ENCODE peak calls at places on chromosomes 12 and 14, in seven cellular contexts. One of them, this sample, is unnamed.

GRCh38 chr12:95548056-95548538 is 3.2 kb downstream of the USP44 start:
- DNase-seq in pancreas: peak
- DNase-seq in stimulated activated CD4-positive, alpha-beta T cell treated with anti-CD3 and anti-CD28 coated beads, Interleukin-1b, Interleukin-23, amount 100 ng/mL, for 24 hours: no peak
- DNase-seq in nucleus accumbens: no peak
- DNase-seq in NCI-H460: no peak
- DNase-seq in neural crest cell: peak
- DNase-seq in NCI-H446 treated with DMSO at 0.1 percent for 48 hours: no peak
- DNase-seq in this sample: no peak

GRCh38 chr14:78904094-78904493 is 733.9 kb downstream of the NRXN3 start:
- DNase-seq in pancreas: no peak
- DNase-seq in NCI-H446 treated with DMSO at 0.1 percent for 48 hours: no peak
- DNase-seq in NCI-H460: no peak
- DNase-seq in stimulated activated CD4-positive, alpha-beta T cell treated with anti-CD3 and anti-CD28 coated beads, Interleukin-1b, Interleukin-23, amount 100 ng/mL, for 24 hours: no peak
- DNase-seq in nucleus accumbens: no peak
- DNase-seq in neural crest cell: no peak
- DNase-seq in this sample: peak

GRCh38 chr14:61179776-61180398 is 101.3 kb downstream of the TMEM30B start:
- DNase-seq in NCI-H446 treated with DMSO at 0.1 percent for 48 hours: no peak
- DNase-seq in stimulated activated CD4-positive, alpha-beta T cell treated with anti-CD3 and anti-CD28 coated beads, Interleukin-1b, Interleukin-23, amount 100 ng/mL, for 24 hours: no peak
- DNase-seq in nucleus accumbens: no peak
- DNase-seq in NCI-H460: no peak
- DNase-seq in neural crest cell: no peak
- DNase-seq in pancreas: no peak
- DNase-seq in this sample: no peak

GRCh38 chr14:72863216-72864006 is 30.5 kb downstream of the DPF3 start:
- DNase-seq in pancreas: no peak
- DNase-seq in NCI-H446 treated with DMSO at 0.1 percent for 48 hours: no peak
- DNase-seq in stimulated activated CD4-positive, alpha-beta T cell treated with anti-CD3 and anti-CD28 coated beads, Interleukin-1b, Interleukin-23, amount 100 ng/mL, for 24 hours: no peak
- DNase-seq in neural crest cell: no peak
- DNase-seq in nucleus accumbens: no peak
- DNase-seq in NCI-H460: no peak
- DNase-seq in this sample: no peak

GRCh38 chr12:3968523-3968922 is 95.3 kb upstream of the PARP11 start:
- DNase-seq in NCI-H460: no peak
- DNase-seq in nucleus accumbens: no peak
- DNase-seq in stimulated activated CD4-positive, alpha-beta T cell treated with anti-CD3 and anti-CD28 coated beads, Interleukin-1b, Interleukin-23, amount 100 ng/mL, for 24 hours: no peak
- DNase-seq in neural crest cell: no peak
- DNase-seq in NCI-H446 treated with DMSO at 0.1 percent for 48 hours: no peak
- DNase-seq in pancreas: no peak
- DNase-seq in this sample: no peak

GRCh38 chr14:90576981-90577660 is 180.3 kb downstream of the CALM1 start:
- DNase-seq in stimulated activated CD4-positive, alpha-beta T cell treated with anti-CD3 and anti-CD28 coated beads, Interleukin-1b, Interleukin-23, amount 100 ng/mL, for 24 hours: no peak
- DNase-seq in nucleus accumbens: no peak
- DNase-seq in pancreas: no peak
- DNase-seq in NCI-H446 treated with DMSO at 0.1 percent for 48 hours: no peak
- DNase-seq in NCI-H460: no peak
- DNase-seq in neural crest cell: no peak
- DNase-seq in this sample: no peak

GRCh38 chr14:59583755-59584154 is 7.1 kb upstream of the CCDC175 start:
- DNase-seq in neural crest cell: no peak
- DNase-seq in NCI-H460: peak
- DNase-seq in pancreas: no peak
- DNase-seq in NCI-H446 treated with DMSO at 0.1 percent for 48 hours: no peak
- DNase-seq in nucleus accumbens: no peak
- DNase-seq in stimulated activated CD4-positive, alpha-beta T cell treated with anti-CD3 and anti-CD28 coated beads, Interleukin-1b, Interleukin-23, amount 100 ng/mL, for 24 hours: no peak
- DNase-seq in this sample: no peak

GRCh38 chr12:92123780-92124707 is 21.6 kb downstream of the BTG1 start:
- DNase-seq in stimulated activated CD4-positive, alpha-beta T cell treated with anti-CD3 and anti-CD28 coated beads, Interleukin-1b, Interleukin-23, amount 100 ng/mL, for 24 hours: no peak
- DNase-seq in pancreas: no peak
- DNase-seq in neural crest cell: no peak
- DNase-seq in NCI-H446 treated with DMSO at 0.1 percent for 48 hours: no peak
- DNase-seq in nucleus accumbens: no peak
- DNase-seq in NCI-H460: no peak
- DNase-seq in this sample: no peak

GRCh38 chr14:20610002-20610765 is 19.0 kb upstream of the RNASE12 start:
- DNase-seq in stimulated activated CD4-positive, alpha-beta T cell treated with anti-CD3 and anti-CD28 coated beads, Interleukin-1b, Interleukin-23, amount 100 ng/mL, for 24 hours: peak
- DNase-seq in nucleus accumbens: peak
- DNase-seq in neural crest cell: peak
- DNase-seq in pancreas: peak
- DNase-seq in NCI-H446 treated with DMSO at 0.1 percent for 48 hours: peak
- DNase-seq in NCI-H460: peak
- DNase-seq in this sample: peak

GRCh38 chr14:51644215-51644969 is 7.3 kb upstream of the FRMD6 start:
- DNase-seq in nucleus accumbens: no peak
- DNase-seq in NCI-H446 treated with DMSO at 0.1 percent for 48 hours: no peak
- DNase-seq in neural crest cell: no peak
- DNase-seq in pancreas: no peak
- DNase-seq in stimulated activated CD4-positive, alpha-beta T cell treated with anti-CD3 and anti-CD28 coated beads, Interleukin-1b, Interleukin-23, amount 100 ng/mL, for 24 hours: no peak
- DNase-seq in NCI-H460: no peak
- DNase-seq in this sample: no peak

This sample was measured in A549.